ENCODE peak calls at places on chromosomes 2 and 18, in seven cellular contexts. X is mesenchymal stem cell, D is PC-3, Y is pancreas, H is Karpas-422, E is GM23248, V is sigmoid colon. G is an unnamed sample.

GRCh38 chr2:111678651-111679050 is 205.3 kb downstream of the ANAPC1 start:
- DNase-seq in D (peak; percentile 20), E (peak; percentile 64), V (no peak), Y (no peak), X (no peak), H (no peak), G (no peak)

GRCh38 chr2:61855178-61855523 is 1.3 kb upstream of the FAM161A start:
- DNase-seq in E (no peak), Y (peak; percentile 58), X (no peak), V (no peak), D (peak; percentile 49), H (no peak), G (no peak)

GRCh38 chr2:45962522-45962921 is 311.0 kb downstream of the PRKCE start:
- DNase-seq in V (peak; percentile 75), X (peak; percentile 36), E (peak; percentile 95), H (no peak), D (peak; percentile 90), Y (peak; percentile 74), G (no peak)

GRCh38 chr2:229270551-229271410 is at the start of gene PID1:
- DNase-seq in X (peak; percentile 26), Y (no peak), E (peak; percentile 78), H (no peak), D (peak; percentile 44), V (peak; percentile 72), G (no peak)

GRCh38 chr2:181566643-181567042 is 90.3 kb downstream of the CERKL start:
- DNase-seq in H (no peak), D (no peak), X (no peak), V (no peak), E (no peak), Y (no peak), G (no peak)

GRCh38 chr2:20429528-20429927 is 17.3 kb upstream of the RHOB start:
- DNase-seq in E (peak; percentile 65), X (no peak), H (peak; percentile 57), V (no peak), Y (peak; percentile 7), D (no peak), G (peak; percentile 55)

GRCh38 chr2:133633851-133634250 is 65.6 kb upstream of the NCKAP5 start:
- DNase-seq in D (no peak), X (peak; percentile 63), E (peak; percentile 86), V (no peak), Y (no peak), H (no peak), G (no peak)

GRCh38 chr2:171522804-171523338 is 597 bp downstream of the CYBRD1 start:
- DNase-seq in H (no peak), E (peak; percentile 69), D (no peak), X (no peak), Y (no peak), V (peak; percentile 73), G (no peak)

GRCh38 chr18:48805826-48806535 is 144.8 kb downstream of the SMAD7 start:
- DNase-seq in H (no peak), D (no peak), E (no peak), V (peak; percentile 17), Y (no peak), X (no peak), G (no peak)

GRCh38 chr2:187581125-187581896 is 27.1 kb upstream of the TFPI start:
- DNase-seq in V (no peak), Y (peak; percentile 31), E (peak; percentile 58), D (peak; percentile 75), X (peak; percentile 72), H (peak; percentile 80), G (no peak)

GRCh38 chr2:152647417-152648010 is 69.7 kb downstream of the PRPF40A start:
- DNase-seq in Y (peak; percentile 64), D (no peak), X (no peak), V (peak; percentile 87), H (no peak), E (peak; percentile 70), G (no peak)
- H3K27ac ChIP-seq in Y (no peak overlapping the region), D (peak overlapping the region; percentile 11), X (no peak overlapping the region), V (peak overlapping the region; percentile 36), H (no peak overlapping the region), E (peak overlapping the region; percentile 72), G (no peak overlapping the region)

GRCh38 chr2:162887087-162887486 is 48.5 kb upstream of the KCNH7 start:
- DNase-seq in D (no peak), V (no peak), E (no peak), Y (no peak), X (no peak), H (no peak), G (no peak)
- H3K4me3 ChIP-seq in D (no peak overlapping the region), V (no peak overlapping the region), E (no peak overlapping the region), Y (no peak overlapping the region), X (no peak overlapping the region), H (no peak overlapping the region), G (no peak overlapping the region)

GRCh38 chr2:136765256-136765735 is at the start of gene THSD7B:
- DNase-seq in H (no peak), Y (no peak), V (no peak), E (peak; percentile 7), D (no peak), X (no peak), G (no peak)
- H3K27ac ChIP-seq in H (no peak within 1 kb of the TSS), Y (no peak within 1 kb of the TSS), V (no peak within 1 kb of the TSS), E (no peak within 1 kb of the TSS), D (no peak within 1 kb of the TSS), X (no peak within 1 kb of the TSS), G (no peak within 1 kb of the TSS)

GRCh38 chr2:23526114-23526513 is 141.1 kb downstream of the KLHL29 start:
- DNase-seq in V (no peak), E (no peak), Y (no peak), X (no peak), D (no peak), H (no peak), G (no peak)

GRCh38 chr2:23522726-23523410 is 137.9 kb downstream of the KLHL29 start:
- DNase-seq in X (no peak), H (no peak), E (no peak), Y (no peak), V (no peak), D (no peak), G (no peak)

GRCh38 chr2:23524261-23524706 is 139.3 kb downstream of the KLHL29 start:
- DNase-seq in E (peak; percentile 94), H (no peak), Y (peak; percentile 34), D (peak; percentile 26), V (peak; percentile 84), X (peak; percentile 20), G (no peak)

GRCh38 chr2:23525137-23525765 is 140.3 kb downstream of the KLHL29 start:
- DNase-seq in Y (no peak), H (no peak), V (no peak), X (no peak), E (no peak), D (no peak), G (no peak)

DNA sequence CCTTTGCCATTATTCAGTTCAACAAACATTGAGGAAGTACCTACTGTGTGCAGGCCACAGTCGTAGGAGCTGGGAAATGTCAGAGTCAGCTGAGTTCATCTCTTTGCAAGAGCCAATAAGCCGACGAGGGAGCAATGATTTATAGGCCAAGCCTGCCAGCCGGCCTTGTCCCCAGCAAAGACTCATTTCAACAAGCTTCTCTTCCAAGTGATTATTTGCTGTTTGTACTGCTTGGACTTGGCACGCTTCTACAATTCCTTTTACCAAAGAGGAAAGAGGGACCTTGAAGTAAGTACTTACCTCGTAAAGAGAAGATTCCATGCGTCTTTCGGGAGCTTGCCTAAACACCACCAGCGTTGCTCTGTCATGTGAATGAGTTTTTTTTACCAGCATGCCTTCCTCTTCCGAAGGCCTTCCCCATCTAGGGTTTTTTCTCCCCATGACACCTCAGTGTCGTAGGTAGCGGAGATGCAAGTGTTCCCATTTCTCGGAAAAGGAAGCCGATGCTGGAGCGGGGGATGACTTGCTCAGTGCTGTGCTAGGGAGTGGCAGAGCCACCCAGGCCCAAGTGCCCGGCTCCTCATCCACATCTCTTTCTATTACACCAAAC is 138.8 kb downstream of the KLHL29 start:
- DNase-seq in Y (peak; percentile 42), H (no peak), D (no peak), X (peak; percentile 17), E (peak; percentile 53), V (peak; percentile 92), G (no peak)
- H3K4me3 ChIP-seq in Y (no peak overlapping the region), H (no peak overlapping the region), D (no peak overlapping the region), X (peak overlapping the region; percentile 18), E (peak overlapping the region; percentile 34), V (no peak overlapping the region), G (no peak overlapping the region)

DNA sequence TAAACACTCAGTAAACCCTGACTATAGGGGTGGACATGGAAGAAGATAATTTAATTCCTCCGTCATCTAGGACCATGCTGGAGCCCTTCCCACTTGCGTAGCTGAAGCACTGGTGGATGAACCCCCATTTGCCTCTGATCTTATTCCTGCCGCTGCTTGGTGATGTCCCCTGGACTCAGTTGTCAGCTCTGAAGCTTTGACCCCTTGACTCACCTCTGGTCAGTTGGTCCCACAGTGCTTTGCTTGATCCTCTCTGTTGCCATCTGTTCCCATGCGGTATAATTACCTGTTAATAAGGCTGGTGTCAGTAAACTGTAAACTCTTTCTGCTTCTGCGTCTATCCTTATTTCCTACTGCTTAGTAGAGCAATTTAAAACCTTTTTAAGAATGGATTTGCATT is 126.9 kb downstream of the SPTBN1 start:
- DNase-seq in Y (no peak), H (no peak), X (no peak), V (no peak), D (no peak), E (no peak), G (no peak)
- H3K27ac ChIP-seq in Y (no peak overlapping the region), H (no peak overlapping the region), X (no peak overlapping the region), V (no peak overlapping the region), D (no peak overlapping the region), E (no peak overlapping the region), G (peak overlapping the region; percentile 87)

DNA sequence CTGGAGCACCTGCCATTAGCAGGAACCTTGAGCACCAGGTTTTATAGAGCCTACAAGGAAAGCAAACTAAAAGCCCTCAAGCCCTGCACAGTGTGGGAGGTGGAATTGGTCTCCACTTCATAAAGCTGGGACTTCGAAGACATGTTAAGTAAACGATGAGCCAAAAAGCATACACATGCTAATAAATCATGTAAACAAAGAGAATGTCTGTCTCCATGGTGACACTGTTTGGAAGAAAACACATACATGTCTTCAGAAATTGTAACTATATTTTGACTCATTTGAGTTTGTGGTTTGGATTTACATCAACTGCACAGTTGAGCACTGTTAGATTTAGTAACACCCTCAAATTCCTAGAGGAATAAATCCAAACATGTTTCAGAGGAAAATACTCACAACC is 978.5 kb upstream of the LRRTM1 start:
- DNase-seq in X (peak; percentile 53), E (no peak), V (no peak), D (peak; percentile 53), Y (no peak), H (no peak), G (no peak)
- H3K4me3 ChIP-seq in X (no peak overlapping the region), E (no peak overlapping the region), V (no peak overlapping the region), D (no peak overlapping the region), Y (no peak overlapping the region), H (no peak overlapping the region), G (no peak overlapping the region)

DNA sequence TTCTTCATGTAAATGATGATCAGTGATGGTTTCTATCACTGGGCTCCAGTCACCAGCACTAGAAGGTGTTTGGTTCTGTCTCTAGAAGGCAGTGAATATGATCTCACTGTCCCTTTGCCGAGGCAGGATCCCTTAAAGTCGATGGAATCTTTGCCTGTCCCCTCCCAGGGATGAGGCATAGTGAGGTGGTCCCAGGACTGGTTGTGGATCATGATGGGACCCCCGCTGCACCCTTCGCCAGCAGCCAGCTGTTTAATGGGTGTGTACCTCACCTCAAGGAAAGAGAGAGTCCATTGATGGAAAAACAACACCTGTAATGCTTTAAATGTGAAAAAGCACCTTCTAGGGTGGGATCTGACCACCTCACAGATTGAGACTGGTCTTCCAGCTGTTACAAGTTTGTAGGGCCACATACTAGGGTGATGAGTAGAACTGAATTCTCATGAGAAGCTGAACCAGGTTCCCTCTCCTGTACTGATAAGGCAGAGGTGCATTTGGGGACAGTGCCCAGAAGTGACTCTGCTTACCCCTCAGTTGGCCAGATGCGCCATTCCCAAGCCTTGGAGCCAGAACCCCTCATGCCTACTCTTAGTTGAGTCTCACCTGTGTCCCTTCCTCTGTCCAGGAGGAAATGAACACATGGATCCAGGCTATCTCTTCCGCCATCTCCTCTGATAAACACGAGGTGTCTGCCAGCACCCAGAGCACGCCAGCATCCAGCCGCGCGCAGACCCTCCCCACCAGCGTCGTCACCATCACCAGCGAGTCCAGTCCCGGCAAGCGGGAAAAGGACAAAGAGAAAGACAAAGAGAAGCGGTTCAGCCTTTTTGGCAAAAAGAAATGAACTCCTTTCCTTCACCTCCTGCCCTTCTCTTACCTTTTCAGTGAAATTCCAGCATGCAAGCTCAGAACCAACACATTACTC is 55.5 kb upstream of the EML6 start:
- DNase-seq in Y (no peak), X (no peak), H (no peak), E (no peak), D (no peak), V (no peak), G (no peak)
- H3K27ac ChIP-seq in Y (no peak overlapping the region), X (no peak overlapping the region), H (no peak overlapping the region), E (no peak overlapping the region), D (no peak overlapping the region), V (peak overlapping the region; percentile 78), G (no peak overlapping the region)